ENCODE peak calls at places on chromosomes 3 and 15, in five cellular contexts. Y, V, Q, H and D are unnamed samples.

GRCh38 chr3:106945435-106945834 is 431.8 kb upstream of the CCDC54 start:
- DNase-seq in Q (peak; percentile 37), V (no peak), H (no peak), Y (no peak), D (no peak)

GRCh38 chr15:82165948-82166376 is 96.6 kb downstream of the EFL1 start:
- DNase-seq in Q (no peak), Y (no peak), H (no peak), V (no peak), D (no peak)

GRCh38 chr3:197103766-197104165 is 74.1 kb upstream of the MELTF start:
- DNase-seq in H (no peak), Q (no peak), Y (no peak), V (no peak), D (no peak)

GRCh38 chr3:25831578-25831977 is 41.7 kb downstream of the OXSM start:
- DNase-seq in Y (no peak), Q (peak; percentile 13), V (no peak), H (no peak), D (no peak)

GRCh38 chr3:32882603-32883025 is 64.8 kb downstream of the TRIM71 start:
- DNase-seq in Q (no peak), Y (no peak), H (no peak), V (no peak), D (no peak)

GRCh38 chr15:38665586-38665985 is 101.0 kb upstream of the RASGRP1 start:
- DNase-seq in Q (no peak), V (no peak), H (no peak), Y (no peak), D (no peak)

GRCh38 chr15:38127306-38127731 is 125.3 kb upstream of the SPRED1 start:
- DNase-seq in H (peak; percentile 76), Y (no peak), Q (no peak), V (no peak), D (no peak)

GRCh38 chr15:41105348-41106334 is 10.4 kb downstream of the INO80 start:
- DNase-seq in Q (no peak), V (no peak), Y (no peak), H (no peak), D (no peak)

GRCh38 chr3:63351159-63352007 is 73.3 kb downstream of the SYNPR start:
- DNase-seq in H (peak; percentile 35), Y (no peak), Q (peak; percentile 59), V (no peak), D (no peak)

GRCh38 chr3:187684880-187685279 is 14.7 kb upstream of the SST start:
- DNase-seq in Y (no peak), V (no peak), Q (no peak), H (no peak), D (no peak)

GRCh38 chr3:57080171-57080570 is 19.7 kb downstream of the SPATA12 start:
- DNase-seq in V (no peak), Y (no peak), H (no peak), Q (no peak), D (no peak)

GRCh38 chr3:13570391-13571194 is 21.7 kb downstream of the FBLN2 start:
- DNase-seq in V (no peak), Y (no peak), H (no peak), Q (no peak), D (no peak)

GRCh38 chr3:184786271-184787010 is 25.5 kb upstream of the VPS8 start:
- DNase-seq in V (peak; percentile 3), Y (no peak), Q (peak; percentile 94), H (no peak), D (no peak)

GRCh38 chr3:119964294-119964693 is 130.0 kb downstream of the GSK3B start:
- DNase-seq in Q (no peak), Y (no peak), V (no peak), H (no peak), D (no peak)

GRCh38 chr15:100934166-100934565 is 15.0 kb downstream of the LRRK1 start:
- DNase-seq in V (no peak), Y (no peak), Q (peak; percentile 33), H (no peak), D (no peak)

GRCh38 chr3:42681361-42682038 is 3.8 kb upstream of the KLHL40 start:
- DNase-seq in Y (peak; percentile 42), V (no peak), H (no peak), Q (no peak), D (no peak)

GRCh38 chr3:133895208-133896001 is at the start of gene RAB6B:
- DNase-seq in Q (peak; percentile 94), H (no peak), Y (no peak), V (no peak), D (no peak)

GRCh38 chr15:51386960-51387698 is 45.7 kb downstream of the GLDN start:
- DNase-seq in V (no peak), Q (no peak), H (no peak), Y (no peak), D (no peak)